ENCODE peak calls at places on chromosomes 11 and 22, in five cellular contexts. One of them, this sample, is unnamed.

GRCh38 chr11:31214337-31214736 is 155.2 kb downstream of the DCDC1 start:
- DNase-seq in endodermal cell: no peak
- DNase-seq in lung: no peak
- DNase-seq in colonic mucosa: no peak
- DNase-seq in cardiac fibroblast: no peak
- DNase-seq in this sample: no peak

GRCh38 chr11:41879186-41879738 is 419.8 kb upstream of the LRRC4C start:
- DNase-seq in endodermal cell: no peak
- DNase-seq in lung: no peak
- DNase-seq in colonic mucosa: no peak
- DNase-seq in cardiac fibroblast: peak
- DNase-seq in this sample: no peak

GRCh38 chr22:19886605-19887250 is 32.1 kb upstream of the GNB1L start:
- DNase-seq in endodermal cell: peak
- DNase-seq in lung: no peak
- DNase-seq in colonic mucosa: no peak
- DNase-seq in cardiac fibroblast: peak
- DNase-seq in this sample: no peak

GRCh38 chr22:27851974-27852713 is 50.6 kb upstream of the MN1 start:
- DNase-seq in endodermal cell: no peak
- DNase-seq in lung: no peak
- DNase-seq in colonic mucosa: no peak
- DNase-seq in cardiac fibroblast: peak
- DNase-seq in this sample: no peak

GRCh38 chr11:130434521-130435223 is 6.3 kb upstream of the ADAMTS8 start:
- DNase-seq in endodermal cell: peak
- DNase-seq in lung: peak
- DNase-seq in colonic mucosa: peak
- DNase-seq in cardiac fibroblast: peak
- DNase-seq in this sample: peak

GRCh38 chr22:18104566-18104965 is 6.0 kb upstream of the TUBA8 start:
- DNase-seq in endodermal cell: peak
- DNase-seq in lung: no peak
- DNase-seq in colonic mucosa: no peak
- DNase-seq in cardiac fibroblast: peak
- DNase-seq in this sample: no peak

GRCh38 chr11:119055901-119056300 is 1.1 kb downstream of the HYOU1 start:
- DNase-seq in endodermal cell: peak
- DNase-seq in lung: no peak
- DNase-seq in colonic mucosa: no peak
- DNase-seq in cardiac fibroblast: peak
- DNase-seq in this sample: no peak

GRCh38 chr11:34468209-34468841 is 29.6 kb downstream of the CAT start:
- DNase-seq in endodermal cell: peak
- DNase-seq in lung: no peak
- DNase-seq in colonic mucosa: peak
- DNase-seq in cardiac fibroblast: peak
- DNase-seq in this sample: no peak

GRCh38 chr11:110903378-110903777 is 191.1 kb upstream of the ARHGAP20 start:
- DNase-seq in endodermal cell: no peak
- DNase-seq in lung: no peak
- DNase-seq in colonic mucosa: no peak
- DNase-seq in cardiac fibroblast: no peak
- DNase-seq in this sample: no peak

GRCh38 chr11:34305095-34305692 is 52.6 kb downstream of the ABTB2 start:
- DNase-seq in endodermal cell: no peak
- DNase-seq in lung: no peak
- DNase-seq in colonic mucosa: no peak
- DNase-seq in cardiac fibroblast: no peak
- DNase-seq in this sample: no peak

GRCh38 chr11:125579811-125580210 is 10.5 kb downstream of the EI24 start:
- DNase-seq in endodermal cell: no peak
- DNase-seq in lung: no peak
- DNase-seq in colonic mucosa: no peak
- DNase-seq in cardiac fibroblast: no peak
- DNase-seq in this sample: no peak

GRCh38 chr11:102733232-102733875 is 8.6 kb upstream of the MMP8 start:
- DNase-seq in endodermal cell: peak
- DNase-seq in lung: peak
- DNase-seq in colonic mucosa: peak
- DNase-seq in cardiac fibroblast: peak
- DNase-seq in this sample: peak

GRCh38 chr11:120272303-120272702 is 32.4 kb downstream of the POU2F3 start:
- DNase-seq in endodermal cell: no peak
- DNase-seq in lung: no peak
- DNase-seq in colonic mucosa: no peak
- DNase-seq in cardiac fibroblast: peak
- DNase-seq in this sample: no peak

GRCh38 chr11:119797736-119798135 is 68.7 kb upstream of the NECTIN1 start:
- DNase-seq in endodermal cell: peak
- DNase-seq in lung: no peak
- DNase-seq in colonic mucosa: no peak
- DNase-seq in cardiac fibroblast: no peak
- DNase-seq in this sample: peak

GRCh38 chr22:30998329-30998728 is 29.3 kb downstream of the TUG1 start:
- DNase-seq in endodermal cell: no peak
- DNase-seq in lung: no peak
- DNase-seq in colonic mucosa: no peak
- DNase-seq in cardiac fibroblast: no peak
- DNase-seq in this sample: no peak

GRCh38 chr11:95700471-95700817 is 89.1 kb downstream of the FAM76B start:
- DNase-seq in endodermal cell: no peak
- DNase-seq in lung: no peak
- DNase-seq in colonic mucosa: no peak
- DNase-seq in cardiac fibroblast: no peak
- DNase-seq in this sample: no peak

GRCh38 chr11:9172394-9172793 is 81.0 kb upstream of the SCUBE2 start:
- DNase-seq in endodermal cell: peak
- DNase-seq in lung: no peak
- DNase-seq in colonic mucosa: no peak
- DNase-seq in cardiac fibroblast: no peak
- DNase-seq in this sample: no peak

GRCh38 chr11:2377511-2378443 is 667 bp downstream of the CD81 start:
- DNase-seq in endodermal cell: peak
- DNase-seq in lung: no peak
- DNase-seq in colonic mucosa: peak
- DNase-seq in cardiac fibroblast: peak
- DNase-seq in this sample: peak

GRCh38 chr11:45092901-45093760 is 53.3 kb upstream of the PRDM11 start:
- DNase-seq in endodermal cell: peak
- DNase-seq in lung: no peak
- DNase-seq in colonic mucosa: no peak
- DNase-seq in cardiac fibroblast: peak
- DNase-seq in this sample: no peak

GRCh38 chr11:72429626-72430025 is 4.7 kb downstream of the CLPB start:
- DNase-seq in endodermal cell: no peak
- DNase-seq in lung: no peak
- DNase-seq in colonic mucosa: no peak
- DNase-seq in cardiac fibroblast: no peak
- DNase-seq in this sample: no peak

GRCh38 chr22:22091400-22091878 is 108.9 kb upstream of the TOP3B start:
- DNase-seq in endodermal cell: no peak
- DNase-seq in lung: no peak
- DNase-seq in colonic mucosa: no peak
- DNase-seq in cardiac fibroblast: no peak
- DNase-seq in this sample: no peak

GRCh38 chr11:121389651-121390050 is 62.5 kb upstream of the SORL1 start:
- DNase-seq in endodermal cell: peak
- DNase-seq in lung: no peak
- DNase-seq in colonic mucosa: no peak
- DNase-seq in cardiac fibroblast: no peak
- DNase-seq in this sample: no peak

GRCh38 chr11:69274531-69275016 is 19.4 kb upstream of the MYEOV start:
- DNase-seq in endodermal cell: peak
- DNase-seq in lung: peak
- DNase-seq in colonic mucosa: peak
- DNase-seq in cardiac fibroblast: no peak
- DNase-seq in this sample: no peak

GRCh38 chr11:32081129-32081641 is 9.7 kb upstream of the RCN1 start:
- DNase-seq in endodermal cell: no peak
- DNase-seq in lung: no peak
- DNase-seq in colonic mucosa: no peak
- DNase-seq in cardiac fibroblast: peak
- DNase-seq in this sample: peak

GRCh38 chr22:25903294-25903693 is 161.3 kb downstream of the MYO18B start:
- DNase-seq in endodermal cell: peak
- DNase-seq in lung: no peak
- DNase-seq in colonic mucosa: no peak
- DNase-seq in cardiac fibroblast: no peak
- DNase-seq in this sample: peak

GRCh38 chr11:87187930-87188329 is 150.2 kb downstream of the TMEM135 start:
- DNase-seq in endodermal cell: no peak
- DNase-seq in lung: no peak
- DNase-seq in colonic mucosa: no peak
- DNase-seq in cardiac fibroblast: no peak
- DNase-seq in this sample: no peak

GRCh38 chr11:44814881-44815592 is 88.3 kb downstream of the TSPAN18 start:
- DNase-seq in endodermal cell: no peak
- DNase-seq in lung: no peak
- DNase-seq in colonic mucosa: no peak
- DNase-seq in cardiac fibroblast: peak
- DNase-seq in this sample: no peak

GRCh38 chr22:35850831-35851230 is 133.2 kb downstream of the APOL5 start:
- DNase-seq in endodermal cell: no peak
- DNase-seq in lung: no peak
- DNase-seq in colonic mucosa: no peak
- DNase-seq in cardiac fibroblast: no peak
- DNase-seq in this sample: no peak

GRCh38 chr11:73095613-73096012 is 46.5 kb downstream of the FCHSD2 start:
- DNase-seq in endodermal cell: no peak
- DNase-seq in lung: no peak
- DNase-seq in colonic mucosa: no peak
- DNase-seq in cardiac fibroblast: peak
- DNase-seq in this sample: no peak

GRCh38 chr22:36465232-36466021 is 16.0 kb downstream of the TXN2 start:
- DNase-seq in endodermal cell: no peak
- DNase-seq in lung: peak
- DNase-seq in colonic mucosa: peak
- DNase-seq in cardiac fibroblast: peak
- DNase-seq in this sample: no peak

GRCh38 chr11:66970808-66971442 is 4.2 kb upstream of the C11orf86 start:
- DNase-seq in endodermal cell: no peak
- DNase-seq in lung: peak
- DNase-seq in colonic mucosa: no peak
- DNase-seq in cardiac fibroblast: peak
- DNase-seq in this sample: no peak
- TF ChIP-seq CTCF in endodermal cell: no peak
- TF ChIP-seq CTCF in lung: no peak
- TF ChIP-seq CTCF in colonic mucosa: no peak
- TF ChIP-seq CTCF in cardiac fibroblast: no peak
- TF ChIP-seq CTCF in this sample: no peak

GRCh38 chr11:76646882-76647534 is 23.5 kb downstream of the LRRC32 start:
- DNase-seq in endodermal cell: no peak
- DNase-seq in lung: no peak
- DNase-seq in colonic mucosa: no peak
- DNase-seq in cardiac fibroblast: no peak
- DNase-seq in this sample: no peak

GRCh38 chr11:76648061-76648460 is 22.5 kb downstream of the LRRC32 start:
- DNase-seq in endodermal cell: peak
- DNase-seq in lung: no peak
- DNase-seq in colonic mucosa: no peak
- DNase-seq in cardiac fibroblast: no peak
- DNase-seq in this sample: no peak

GRCh38 chr11:76641905-76642304 is 28.6 kb downstream of the LRRC32 start:
- DNase-seq in endodermal cell: no peak
- DNase-seq in lung: no peak
- DNase-seq in colonic mucosa: peak
- DNase-seq in cardiac fibroblast: no peak
- DNase-seq in this sample: no peak

GRCh38 chr11:76642341-76642740 is 28.2 kb downstream of the LRRC32 start:
- DNase-seq in endodermal cell: peak
- DNase-seq in lung: no peak
- DNase-seq in colonic mucosa: peak
- DNase-seq in cardiac fibroblast: no peak
- DNase-seq in this sample: peak

GRCh38 chr11:76644591-76644990 is 26.0 kb downstream of the LRRC32 start:
- DNase-seq in endodermal cell: no peak
- DNase-seq in lung: no peak
- DNase-seq in colonic mucosa: peak
- DNase-seq in cardiac fibroblast: no peak
- DNase-seq in this sample: no peak
- TF ChIP-seq CTCF in endodermal cell: no peak
- TF ChIP-seq CTCF in lung: no peak
- TF ChIP-seq CTCF in colonic mucosa: no peak
- TF ChIP-seq CTCF in cardiac fibroblast: no peak
- TF ChIP-seq CTCF in this sample: no peak

DNA sequence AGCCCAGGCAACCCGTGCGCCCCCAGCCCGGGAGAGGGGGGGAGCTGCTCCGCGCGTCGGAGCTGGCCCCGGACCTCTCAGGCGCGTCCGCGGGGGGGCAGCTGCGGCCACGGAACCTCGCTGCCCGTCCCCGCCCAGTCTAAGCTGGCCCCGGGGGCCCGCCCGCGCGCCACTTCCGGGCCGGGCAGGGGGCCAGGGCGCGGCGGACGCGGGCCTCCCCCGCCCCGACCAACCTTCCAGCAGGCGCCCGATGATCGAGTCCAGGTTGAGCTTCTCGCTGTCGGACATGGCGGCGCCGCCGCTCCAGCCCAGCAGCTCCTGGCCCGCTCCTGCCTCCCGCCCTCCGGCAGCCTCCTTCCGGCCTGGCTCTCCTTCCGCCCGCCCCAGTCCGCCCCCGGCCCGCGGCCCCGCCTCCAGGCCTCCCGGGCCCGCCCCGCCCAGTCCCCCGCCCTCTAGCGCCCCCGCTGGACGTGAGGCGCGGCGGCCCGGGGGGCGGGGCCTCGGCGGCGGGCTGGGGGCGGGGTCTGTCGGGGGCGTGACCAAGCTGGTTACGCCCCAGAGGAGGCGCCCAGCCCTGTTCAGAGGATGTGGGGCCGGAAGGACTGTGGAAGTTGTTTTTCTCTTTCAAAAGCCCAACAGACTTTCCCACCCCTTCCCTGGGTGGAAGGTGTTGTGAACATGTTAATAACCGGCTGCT is at the start of gene PPP1CA:
- DNase-seq in endodermal cell: peak
- DNase-seq in lung: peak
- DNase-seq in colonic mucosa: peak
- DNase-seq in cardiac fibroblast: peak
- DNase-seq in this sample: peak
- TF ChIP-seq CTCF in endodermal cell: peak
- TF ChIP-seq CTCF in lung: no peak
- TF ChIP-seq CTCF in colonic mucosa: peak
- TF ChIP-seq CTCF in cardiac fibroblast: no peak
- TF ChIP-seq CTCF in this sample: peak

DNA sequence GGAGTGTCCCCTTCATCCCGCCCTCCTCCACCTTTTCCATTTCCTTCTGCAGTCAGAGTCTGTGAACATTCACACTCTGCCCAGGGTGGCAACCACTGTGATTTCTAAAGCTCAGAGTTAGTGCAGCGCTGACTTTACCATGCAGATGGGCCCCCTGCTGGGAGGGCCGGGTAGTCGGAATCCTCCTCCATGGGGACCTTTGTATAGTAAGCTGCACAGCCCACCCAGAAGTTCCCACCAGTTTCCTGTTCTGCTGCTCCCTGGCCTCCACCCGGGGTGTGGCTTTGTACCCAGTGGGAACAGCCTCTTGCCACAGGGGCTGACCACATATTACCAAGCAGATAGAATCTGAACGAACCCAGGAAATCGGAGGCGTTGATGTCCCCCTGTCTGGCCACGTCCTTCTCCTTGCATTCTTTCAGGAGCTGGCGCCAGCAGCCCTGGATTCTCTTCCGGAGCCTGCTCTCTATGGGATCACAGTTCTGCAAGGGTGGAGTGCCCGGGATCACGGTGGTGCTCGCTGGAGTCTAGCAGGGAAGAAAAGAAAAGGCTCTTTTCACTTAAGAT is 125.3 kb downstream of the MPPED1 start:
- DNase-seq in endodermal cell: no peak
- DNase-seq in lung: no peak
- DNase-seq in colonic mucosa: no peak
- DNase-seq in cardiac fibroblast: no peak
- DNase-seq in this sample: no peak
- TF ChIP-seq CTCF in endodermal cell: no peak
- TF ChIP-seq CTCF in lung: no peak
- TF ChIP-seq CTCF in colonic mucosa: no peak
- TF ChIP-seq CTCF in cardiac fibroblast: no peak
- TF ChIP-seq CTCF in this sample: no peak